ENCODE peak calls at places on chromosome 9, in six cellular contexts. One of them, this sample, is unnamed.

GRCh38 chr9:121201045-121201737 is 478 bp downstream of the RAB14 start:
- DNase-seq in ovary: peak; percentile 67
- DNase-seq in tibial artery: peak; percentile 24
- DNase-seq in EL: peak; percentile 35
- DNase-seq in DMS153: no peak
- DNase-seq in stimulated activated CD4-positive, alpha-beta T cell treated with anti-CD3 and anti-CD28 coated beads, TNF-alpha, amount 100 ng/mL, for 48 hours: peak; percentile 4
- DNase-seq in this sample: no peak

GRCh38 chr9:35870351-35870923 is at the start of gene OR13J1:
- DNase-seq in tibial artery: no peak
- DNase-seq in stimulated activated CD4-positive, alpha-beta T cell treated with anti-CD3 and anti-CD28 coated beads, TNF-alpha, amount 100 ng/mL, for 48 hours: no peak
- DNase-seq in EL: no peak
- DNase-seq in ovary: no peak
- DNase-seq in DMS153: no peak
- DNase-seq in this sample: no peak

GRCh38 chr9:99087462-99087861 is 17.5 kb upstream of the TGFBR1 start:
- DNase-seq in EL: no peak
- DNase-seq in stimulated activated CD4-positive, alpha-beta T cell treated with anti-CD3 and anti-CD28 coated beads, TNF-alpha, amount 100 ng/mL, for 48 hours: no peak
- DNase-seq in ovary: no peak
- DNase-seq in tibial artery: no peak
- DNase-seq in DMS153: no peak
- DNase-seq in this sample: no peak

GRCh38 chr9:113290052-113290607 is 13.0 kb downstream of the RNF183 start:
- DNase-seq in EL: no peak
- DNase-seq in ovary: no peak
- DNase-seq in DMS153: no peak
- DNase-seq in tibial artery: no peak
- DNase-seq in stimulated activated CD4-positive, alpha-beta T cell treated with anti-CD3 and anti-CD28 coated beads, TNF-alpha, amount 100 ng/mL, for 48 hours: no peak
- DNase-seq in this sample: no peak

GRCh38 chr9:98006127-98006796 is 23.1 kb downstream of the ANP32B start:
- DNase-seq in EL: no peak
- DNase-seq in DMS153: no peak
- DNase-seq in ovary: no peak
- DNase-seq in tibial artery: no peak
- DNase-seq in stimulated activated CD4-positive, alpha-beta T cell treated with anti-CD3 and anti-CD28 coated beads, TNF-alpha, amount 100 ng/mL, for 48 hours: no peak
- DNase-seq in this sample: no peak

GRCh38 chr9:10961883-10962282 is 349.1 kb upstream of the PTPRD start:
- DNase-seq in EL: no peak
- DNase-seq in tibial artery: no peak
- DNase-seq in stimulated activated CD4-positive, alpha-beta T cell treated with anti-CD3 and anti-CD28 coated beads, TNF-alpha, amount 100 ng/mL, for 48 hours: no peak
- DNase-seq in ovary: no peak
- DNase-seq in DMS153: no peak
- DNase-seq in this sample: no peak

GRCh38 chr9:137097761-137098462 is 11.1 kb downstream of the MAN1B1 start:
- DNase-seq in ovary: no peak
- DNase-seq in tibial artery: no peak
- DNase-seq in DMS153: no peak
- DNase-seq in EL: no peak
- DNase-seq in stimulated activated CD4-positive, alpha-beta T cell treated with anti-CD3 and anti-CD28 coated beads, TNF-alpha, amount 100 ng/mL, for 48 hours: no peak
- DNase-seq in this sample: no peak

GRCh38 chr9:98038958-98039357 is 17.6 kb upstream of the NANS start:
- DNase-seq in EL: no peak
- DNase-seq in tibial artery: no peak
- DNase-seq in DMS153: no peak
- DNase-seq in ovary: no peak
- DNase-seq in stimulated activated CD4-positive, alpha-beta T cell treated with anti-CD3 and anti-CD28 coated beads, TNF-alpha, amount 100 ng/mL, for 48 hours: no peak
- DNase-seq in this sample: no peak

GRCh38 chr9:34991833-34992375 is 2.4 kb downstream of the DNAJB5 start:
- DNase-seq in tibial artery: peak; percentile 43
- DNase-seq in DMS153: no peak
- DNase-seq in ovary: peak; percentile 37
- DNase-seq in EL: peak; percentile 16
- DNase-seq in stimulated activated CD4-positive, alpha-beta T cell treated with anti-CD3 and anti-CD28 coated beads, TNF-alpha, amount 100 ng/mL, for 48 hours: no peak
- DNase-seq in this sample: no peak

GRCh38 chr9:97853844-97854695 is 1.0 kb downstream of the FOXE1 start:
- DNase-seq in DMS153: peak; percentile 56
- DNase-seq in ovary: no peak
- DNase-seq in EL: peak; percentile 77
- DNase-seq in tibial artery: no peak
- DNase-seq in stimulated activated CD4-positive, alpha-beta T cell treated with anti-CD3 and anti-CD28 coated beads, TNF-alpha, amount 100 ng/mL, for 48 hours: peak; percentile 38
- DNase-seq in this sample: no peak

GRCh38 chr9:35940474-35941467 is 17.2 kb downstream of the OR2S2 start:
- DNase-seq in tibial artery: no peak
- DNase-seq in ovary: no peak
- DNase-seq in DMS153: no peak
- DNase-seq in EL: no peak
- DNase-seq in stimulated activated CD4-positive, alpha-beta T cell treated with anti-CD3 and anti-CD28 coated beads, TNF-alpha, amount 100 ng/mL, for 48 hours: no peak
- DNase-seq in this sample: no peak

GRCh38 chr9:124290053-124290581 is 32.4 kb downstream of the NEK6 start:
- DNase-seq in ovary: no peak
- DNase-seq in tibial artery: no peak
- DNase-seq in DMS153: no peak
- DNase-seq in EL: no peak
- DNase-seq in stimulated activated CD4-positive, alpha-beta T cell treated with anti-CD3 and anti-CD28 coated beads, TNF-alpha, amount 100 ng/mL, for 48 hours: no peak
- DNase-seq in this sample: no peak

GRCh38 chr9:108811944-108812343 is 43.8 kb downstream of the ACTL7B start:
- DNase-seq in ovary: no peak
- DNase-seq in DMS153: peak; percentile 87
- DNase-seq in tibial artery: no peak
- DNase-seq in stimulated activated CD4-positive, alpha-beta T cell treated with anti-CD3 and anti-CD28 coated beads, TNF-alpha, amount 100 ng/mL, for 48 hours: no peak
- DNase-seq in EL: no peak
- DNase-seq in this sample: no peak

GRCh38 chr9:35863583-35863982 is 6.6 kb downstream of the OR13J1 start:
- DNase-seq in stimulated activated CD4-positive, alpha-beta T cell treated with anti-CD3 and anti-CD28 coated beads, TNF-alpha, amount 100 ng/mL, for 48 hours: no peak
- DNase-seq in DMS153: no peak
- DNase-seq in tibial artery: no peak
- DNase-seq in EL: no peak
- DNase-seq in ovary: no peak
- DNase-seq in this sample: no peak

GRCh38 chr9:37550781-37551180 is 25.4 kb downstream of the FBXO10 start:
- DNase-seq in EL: peak; percentile 54
- DNase-seq in stimulated activated CD4-positive, alpha-beta T cell treated with anti-CD3 and anti-CD28 coated beads, TNF-alpha, amount 100 ng/mL, for 48 hours: no peak
- DNase-seq in tibial artery: no peak
- DNase-seq in DMS153: no peak
- DNase-seq in ovary: no peak
- DNase-seq in this sample: peak; percentile 53

GRCh38 chr9:16624356-16624755 is 246.1 kb downstream of the BNC2 start:
- DNase-seq in EL: no peak
- DNase-seq in DMS153: no peak
- DNase-seq in stimulated activated CD4-positive, alpha-beta T cell treated with anti-CD3 and anti-CD28 coated beads, TNF-alpha, amount 100 ng/mL, for 48 hours: no peak
- DNase-seq in ovary: no peak
- DNase-seq in tibial artery: no peak
- DNase-seq in this sample: no peak